ENCODE peak calls at places on chromosome 5, in five cellular contexts. X is GM23248, N is transverse colon, K is DND-41, J is heart right ventricle. T is an unnamed sample. For H3K27me3, the result is how much of the 10 kb centered on the place peaks cover.

GRCh38 chr5:88659529-88660325 is 223.3 kb downstream of the MEF2C start:
- DNase-seq in N (no peak), X (no peak), J (no peak), K (no peak), T (no peak)

GRCh38 chr5:25515525-25515924 is 870.7 kb upstream of the CDH10 start:
- DNase-seq in K (no peak), N (no peak), X (no peak), J (no peak), T (no peak)

GRCh38 chr5:172224996-172225395 is 31.0 kb downstream of the EFCAB9 start:
- DNase-seq in K (no peak), N (no peak), X (no peak), J (no peak), T (no peak)

GRCh38 chr5:96662725-96663513 is 743 bp downstream of the CAST start:
- DNase-seq in N (peak), J (peak), K (peak), X (peak), T (peak)

GRCh38 chr5:2201011-2201410 is 318.3 kb upstream of the IRX4 start:
- DNase-seq in X (no peak), J (no peak), N (no peak), K (no peak), T (no peak)

GRCh38 chr5:168468836-168469235 is 17.4 kb upstream of the RARS1 start:
- DNase-seq in J (no peak), K (no peak), X (peak), N (no peak), T (no peak)

GRCh38 chr5:157502143-157502647 is 42.2 kb downstream of the NIPAL4 start:
- DNase-seq in J (no peak), K (peak), N (peak), X (no peak), T (no peak)

GRCh38 chr5:72543365-72543764 is 36.2 kb upstream of the ZNF366 start:
- DNase-seq in X (peak), J (no peak), K (no peak), N (no peak), T (no peak)

GRCh38 chr5:77849308-77849900 is 73.3 kb upstream of the TBCA start:
- DNase-seq in J (no peak), K (no peak), N (no peak), X (no peak), T (no peak)

GRCh38 chr5:77847129-77847460 is 71.0 kb upstream of the TBCA start:
- DNase-seq in J (no peak), X (no peak), N (no peak), K (no peak), T (no peak)

GRCh38 chr5:77845273-77845646 is 69.1 kb upstream of the TBCA start:
- DNase-seq in N (no peak), K (no peak), J (no peak), X (no peak), T (no peak)

GRCh38 chr5:77846422-77847128 is 70.4 kb upstream of the TBCA start:
- DNase-seq in X (no peak), N (no peak), K (no peak), J (no peak), T (no peak)

DNA sequence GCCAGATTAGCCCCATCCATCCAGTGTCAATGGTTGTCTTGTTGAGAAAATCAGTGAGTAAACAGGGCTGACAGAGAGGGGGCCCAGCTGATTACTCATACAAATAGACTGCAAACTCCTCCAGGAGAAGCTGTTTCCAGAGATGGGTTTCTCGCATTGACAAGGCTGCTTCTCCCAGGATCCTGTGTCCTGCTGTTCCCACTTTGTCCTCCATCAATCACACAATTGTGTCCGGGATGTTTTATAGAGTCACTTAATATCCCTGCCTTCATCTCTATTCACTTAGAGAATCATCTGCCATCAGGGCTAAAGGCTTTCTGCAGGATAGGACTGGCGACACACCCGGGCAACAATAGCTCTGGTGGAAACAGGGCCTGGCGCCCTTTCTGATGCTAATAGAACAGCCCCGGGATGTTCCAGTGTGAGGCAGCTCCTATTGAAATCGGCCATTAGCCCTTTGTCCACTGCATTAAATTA is 71.7 kb upstream of the TBCA start:
- DNase-seq in N (no peak), X (no peak), J (no peak), K (no peak), T (no peak)
- H3K27me3 ChIP-seq in N (half or more), X (under half), J (under half), K (under half), T (under half)

GRCh38 chr5:141094481-141095262 is at the start of gene PCDHB2:
- DNase-seq in N (no peak), X (peak), K (no peak), J (peak), T (no peak)

GRCh38 chr5:141101059-141101458 is 786 bp downstream of the PCDHB3 start:
- DNase-seq in J (no peak), X (no peak), K (no peak), N (no peak), T (no peak)

GRCh38 chr5:141105350-141105749 is 5.1 kb downstream of the PCDHB3 start:
- DNase-seq in N (no peak), K (no peak), X (no peak), J (no peak), T (no peak)

GRCh38 chr5:141095263-141095641 is 837 bp downstream of the PCDHB2 start:
- DNase-seq in X (peak), J (no peak), K (no peak), N (no peak), T (no peak)

GRCh38 chr5:141100243-141100805 is at the start of gene PCDHB3:
- DNase-seq in X (peak), J (peak), K (peak), N (no peak), T (no peak)
- H3K4me3 ChIP-seq in X (no peak), J (peak), K (no peak), N (no peak), T (no peak)

GRCh38 chr5:961002-961710 is 47.4 kb upstream of the NKD2 start:
- DNase-seq in N (no peak), X (no peak), K (no peak), J (peak), T (no peak)
- H3K27ac ChIP-seq in N (no peak), X (no peak), K (peak), J (no peak), T (no peak)

GRCh38 chr5:137118629-137119028 is 380.5 kb downstream of the SPOCK1 start:
- DNase-seq in N (no peak), J (no peak), X (no peak), K (no peak), T (no peak)
- H3K27me3 ChIP-seq in N (under half), J (under half), X (under half), K (under half), T (under half)

GRCh38 chr5:7396169-7397004 is 449 bp downstream of the ADCY2 start:
- DNase-seq in J (no peak), K (no peak), N (no peak), X (peak), T (no peak)
- H3K4me3 ChIP-seq in J (peak), K (no peak), N (peak), X (peak), T (no peak)

DNA sequence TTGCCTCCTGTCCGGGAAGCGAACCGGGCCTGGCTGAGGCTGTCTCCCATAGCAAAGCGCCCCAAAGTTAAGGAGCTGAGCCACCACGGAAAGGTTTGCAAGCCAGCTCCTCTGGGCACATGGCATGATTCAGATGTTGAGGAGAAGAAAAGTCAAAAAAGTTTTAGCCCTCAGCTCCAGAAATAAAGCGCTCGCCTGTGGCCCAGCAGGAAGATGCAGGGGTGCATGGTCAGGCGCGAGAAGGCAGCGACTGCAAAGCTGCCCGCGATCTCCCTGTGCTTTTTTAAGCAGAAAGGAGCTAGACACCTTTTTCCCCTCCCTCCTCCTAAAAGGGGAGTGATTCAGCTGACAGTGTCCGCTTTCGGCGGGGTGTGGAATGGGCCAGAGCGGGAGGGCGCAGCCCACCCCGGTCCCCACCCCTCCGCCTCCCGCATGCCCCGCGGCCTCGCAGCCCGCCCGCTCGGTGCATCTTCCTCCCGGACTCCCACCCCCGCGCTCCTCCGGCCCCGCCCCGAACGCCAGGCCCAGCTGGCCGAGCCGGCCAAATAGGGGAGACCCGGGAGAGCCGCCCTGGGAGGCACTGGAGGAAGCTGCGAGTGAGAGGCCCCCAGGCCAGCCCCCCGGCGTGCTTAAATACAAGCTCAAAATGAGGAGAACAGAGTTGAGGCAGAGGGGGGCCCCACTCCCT is at the start of gene ADAMTS12:
- DNase-seq in J (peak), K (no peak), N (peak), X (peak), T (no peak)
- H3K27ac ChIP-seq in J (peak), K (no peak), N (peak), X (peak), T (no peak)

DNA sequence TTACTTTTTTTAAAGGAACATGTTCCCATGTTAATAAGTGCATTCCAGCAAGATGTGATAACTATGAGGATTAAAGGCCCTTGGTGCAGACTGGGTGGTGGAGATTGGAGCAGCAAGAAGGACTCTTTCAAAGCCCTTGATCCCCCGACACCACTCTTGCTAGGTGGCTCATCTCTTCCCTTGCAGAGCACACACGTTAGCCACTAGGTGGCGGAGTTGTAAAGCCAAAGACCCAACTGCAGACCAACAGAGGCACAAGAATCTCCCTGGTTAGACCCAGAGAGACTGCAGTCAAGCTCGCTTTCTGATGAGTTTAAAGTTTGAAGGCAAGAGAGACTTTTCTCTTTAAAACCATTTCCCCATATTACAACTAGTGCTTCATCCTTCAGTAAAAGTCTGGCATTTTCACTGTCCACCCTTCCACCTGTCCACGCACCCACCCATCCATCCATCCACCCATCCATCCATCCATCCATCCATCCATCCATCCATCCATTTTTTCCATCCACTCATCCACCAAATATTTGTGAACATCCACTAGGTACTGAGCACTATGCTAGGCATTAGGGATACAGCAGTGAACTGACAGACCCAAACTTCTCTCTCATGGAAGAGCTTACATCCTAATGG is 226.9 kb downstream of the MSX2 start:
- DNase-seq in K (peak), X (peak), J (peak), N (peak), T (peak)
- H3K27me3 ChIP-seq in K (under half), X (under half), J (under half), N (under half), T (under half)

GRCh38 chr5:5144441-5144840 is 4.3 kb downstream of the ADAMTS16 start:
- DNase-seq in K (no peak), J (no peak), N (no peak), X (no peak), T (no peak)

GRCh38 chr5:5141625-5142527 is 1.7 kb downstream of the ADAMTS16 start:
- DNase-seq in J (peak), N (peak), X (peak), K (peak), T (no peak)

GRCh38 chr5:5139358-5140050 is 626 bp upstream of the ADAMTS16 start:
- DNase-seq in K (no peak), X (peak), N (no peak), J (no peak), T (no peak)

GRCh38 chr5:5140051-5141010 is at the start of gene ADAMTS16:
- DNase-seq in N (no peak), K (no peak), X (peak), J (no peak), T (no peak)

DNA sequence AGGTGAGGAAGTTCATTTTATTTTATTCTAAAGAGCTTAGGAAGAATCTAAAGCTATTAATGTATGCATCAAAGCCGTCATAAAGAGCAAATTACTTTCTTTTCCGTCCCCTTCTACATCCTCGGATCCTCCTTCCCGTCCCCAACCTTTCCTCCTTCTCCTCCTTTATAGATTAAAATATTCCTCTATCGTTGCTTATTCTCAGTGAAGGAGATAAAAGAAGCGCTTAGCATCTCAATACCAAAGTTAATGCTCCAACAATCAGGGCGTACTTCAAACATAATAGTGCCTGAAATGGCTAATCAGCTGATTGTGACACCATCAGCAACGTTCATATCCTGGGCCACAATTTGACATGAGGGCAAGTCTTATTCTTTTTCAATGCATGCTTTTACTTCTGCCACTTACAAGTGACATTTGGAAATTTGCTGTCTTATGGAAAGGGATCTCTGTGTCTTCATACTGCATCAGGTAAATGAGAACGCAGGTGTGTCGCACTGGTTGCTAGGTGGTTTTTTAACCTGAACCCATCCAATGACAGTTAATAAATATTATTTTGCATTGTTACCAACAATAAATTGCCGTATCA is 975 bp downstream of the ADAMTS16 start:
- DNase-seq in K (no peak), N (no peak), J (no peak), X (no peak), T (no peak)
- H3K4me3 ChIP-seq in K (no peak), N (no peak), J (no peak), X (peak), T (no peak)

GRCh38 chr5:39206630-39207319 is 12.6 kb downstream of the FYB1 start:
- DNase-seq in J (no peak), X (no peak), K (no peak), N (no peak), T (no peak)

GRCh38 chr5:39207628-39208027 is 11.7 kb downstream of the FYB1 start:
- DNase-seq in J (no peak), N (no peak), K (no peak), X (no peak), T (no peak)

GRCh38 chr5:39205550-39205949 is 13.8 kb downstream of the FYB1 start:
- DNase-seq in X (no peak), J (no peak), N (no peak), K (no peak), T (no peak)

GRCh38 chr5:39209924-39210323 is 9.4 kb downstream of the FYB1 start:
- DNase-seq in N (peak), J (no peak), X (no peak), K (peak), T (peak)

DNA sequence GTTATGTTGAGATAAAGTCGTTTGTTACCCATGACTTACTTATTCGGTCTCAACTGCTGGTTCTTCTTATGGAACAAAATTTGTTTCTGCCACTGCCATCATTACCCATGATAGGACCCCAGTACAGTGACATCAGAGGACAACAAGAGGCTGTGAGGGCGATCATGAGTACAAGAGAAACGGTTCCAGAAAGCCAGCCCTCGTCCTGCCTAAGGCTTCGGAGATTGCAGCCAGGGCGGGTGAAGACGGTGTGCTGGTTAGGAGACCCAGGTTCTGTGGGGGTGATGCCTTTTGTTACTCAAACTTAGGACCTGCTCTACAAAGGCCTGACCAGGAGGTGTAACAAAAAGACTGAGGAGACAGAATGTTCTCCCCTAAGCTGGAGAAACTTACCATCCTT is 10.9 kb downstream of the FYB1 start:
- DNase-seq in X (no peak), K (no peak), J (no peak), N (no peak), T (no peak)
- H3K27ac ChIP-seq in X (no peak), K (peak), J (no peak), N (peak), T (peak)

GRCh38 chr5:135521964-135522363 is 13.8 kb downstream of the NEUROG1 start:
- DNase-seq in N (no peak), K (no peak), J (no peak), X (no peak), T (no peak)
- H3K27me3 ChIP-seq in N (half or more), K (under half), J (half or more), X (under half), T (under half)